ENCODE peak calls at places on chromosome 6, in eight cellular contexts. One of them, this sample, is unnamed.

GRCh38 chr6:1103945-1104623 is 207.8 kb upstream of the FOXQ1 start:
- DNase-seq in esophagus squamous epithelium: no peak
- DNase-seq in endodermal cell: peak
- DNase-seq in right lobe of liver: no peak
- DNase-seq in HL-60: no peak
- DNase-seq in brain microvascular endothelial cell: no peak
- DNase-seq in left ventricle myocardium inferior: no peak
- DNase-seq in GM13976: no peak
- DNase-seq in this sample: no peak

GRCh38 chr6:33960345-33961313 is 156.8 kb upstream of the MLN start:
- DNase-seq in HL-60: no peak
- DNase-seq in brain microvascular endothelial cell: no peak
- DNase-seq in endodermal cell: peak
- DNase-seq in left ventricle myocardium inferior: no peak
- DNase-seq in GM13976: no peak
- DNase-seq in right lobe of liver: no peak
- DNase-seq in esophagus squamous epithelium: no peak
- DNase-seq in this sample: no peak

GRCh38 chr6:13794184-13794583 is 20.2 kb downstream of the MCUR1 start:
- DNase-seq in right lobe of liver: no peak
- DNase-seq in GM13976: no peak
- DNase-seq in left ventricle myocardium inferior: no peak
- DNase-seq in HL-60: no peak
- DNase-seq in endodermal cell: no peak
- DNase-seq in brain microvascular endothelial cell: peak
- DNase-seq in esophagus squamous epithelium: no peak
- DNase-seq in this sample: no peak

GRCh38 chr6:3270258-3270657 is 11.5 kb downstream of the PSMG4 start:
- DNase-seq in HL-60: no peak
- DNase-seq in brain microvascular endothelial cell: no peak
- DNase-seq in right lobe of liver: no peak
- DNase-seq in esophagus squamous epithelium: no peak
- DNase-seq in left ventricle myocardium inferior: no peak
- DNase-seq in GM13976: no peak
- DNase-seq in endodermal cell: no peak
- DNase-seq in this sample: no peak

GRCh38 chr6:169997930-169998218 is 246.5 kb downstream of the ERMARD start:
- DNase-seq in GM13976: no peak
- DNase-seq in brain microvascular endothelial cell: no peak
- DNase-seq in esophagus squamous epithelium: no peak
- DNase-seq in endodermal cell: no peak
- DNase-seq in left ventricle myocardium inferior: no peak
- DNase-seq in HL-60: peak
- DNase-seq in right lobe of liver: no peak
- DNase-seq in this sample: no peak

GRCh38 chr6:4510317-4510716 is 265.9 kb upstream of the CDYL start:
- DNase-seq in left ventricle myocardium inferior: no peak
- DNase-seq in HL-60: no peak
- DNase-seq in GM13976: no peak
- DNase-seq in brain microvascular endothelial cell: no peak
- DNase-seq in esophagus squamous epithelium: no peak
- DNase-seq in endodermal cell: no peak
- DNase-seq in right lobe of liver: no peak
- DNase-seq in this sample: no peak

GRCh38 chr6:157831424-157832249 is 8.6 kb downstream of the SNX9 start:
- DNase-seq in right lobe of liver: no peak
- DNase-seq in endodermal cell: peak
- DNase-seq in left ventricle myocardium inferior: no peak
- DNase-seq in esophagus squamous epithelium: no peak
- DNase-seq in HL-60: no peak
- DNase-seq in GM13976: no peak
- DNase-seq in brain microvascular endothelial cell: no peak
- DNase-seq in this sample: no peak

GRCh38 chr6:3419624-3420272 is 37.1 kb downstream of the SLC22A23 start:
- DNase-seq in GM13976: no peak
- DNase-seq in endodermal cell: no peak
- DNase-seq in right lobe of liver: no peak
- DNase-seq in esophagus squamous epithelium: no peak
- DNase-seq in brain microvascular endothelial cell: peak
- DNase-seq in HL-60: no peak
- DNase-seq in left ventricle myocardium inferior: no peak
- DNase-seq in this sample: peak

GRCh38 chr6:148598690-148599089 is 148.1 kb upstream of the UST start:
- DNase-seq in brain microvascular endothelial cell: no peak
- DNase-seq in GM13976: no peak
- DNase-seq in esophagus squamous epithelium: no peak
- DNase-seq in right lobe of liver: no peak
- DNase-seq in left ventricle myocardium inferior: no peak
- DNase-seq in HL-60: no peak
- DNase-seq in endodermal cell: no peak
- DNase-seq in this sample: no peak

GRCh38 chr6:159761873-159762680 is at the start of gene ACAT2:
- DNase-seq in left ventricle myocardium inferior: peak
- DNase-seq in HL-60: peak
- DNase-seq in GM13976: peak
- DNase-seq in brain microvascular endothelial cell: peak
- DNase-seq in right lobe of liver: peak
- DNase-seq in esophagus squamous epithelium: peak
- DNase-seq in endodermal cell: peak
- DNase-seq in this sample: peak

GRCh38 chr6:71157350-71157749 is 131.3 kb upstream of the OGFRL1 start:
- DNase-seq in esophagus squamous epithelium: no peak
- DNase-seq in endodermal cell: no peak
- DNase-seq in HL-60: no peak
- DNase-seq in left ventricle myocardium inferior: no peak
- DNase-seq in right lobe of liver: no peak
- DNase-seq in GM13976: no peak
- DNase-seq in brain microvascular endothelial cell: no peak
- DNase-seq in this sample: no peak

GRCh38 chr6:130240232-130240631 is 17.5 kb upstream of the SAMD3 start:
- DNase-seq in left ventricle myocardium inferior: no peak
- DNase-seq in endodermal cell: no peak
- DNase-seq in right lobe of liver: no peak
- DNase-seq in HL-60: no peak
- DNase-seq in brain microvascular endothelial cell: peak
- DNase-seq in esophagus squamous epithelium: no peak
- DNase-seq in GM13976: no peak
- DNase-seq in this sample: peak

GRCh38 chr6:119076966-119077642 is 1.4 kb downstream of the FAM184A start:
- DNase-seq in left ventricle myocardium inferior: no peak
- DNase-seq in HL-60: no peak
- DNase-seq in right lobe of liver: no peak
- DNase-seq in brain microvascular endothelial cell: no peak
- DNase-seq in endodermal cell: no peak
- DNase-seq in esophagus squamous epithelium: no peak
- DNase-seq in GM13976: no peak
- DNase-seq in this sample: no peak

GRCh38 chr6:119079288-119079809 is 885 bp upstream of the FAM184A start:
- DNase-seq in brain microvascular endothelial cell: peak
- DNase-seq in esophagus squamous epithelium: no peak
- DNase-seq in right lobe of liver: no peak
- DNase-seq in endodermal cell: no peak
- DNase-seq in left ventricle myocardium inferior: no peak
- DNase-seq in GM13976: no peak
- DNase-seq in HL-60: no peak
- DNase-seq in this sample: no peak

GRCh38 chr6:119076173-119076965 is 2.1 kb downstream of the FAM184A start:
- DNase-seq in HL-60: no peak
- DNase-seq in right lobe of liver: no peak
- DNase-seq in endodermal cell: no peak
- DNase-seq in left ventricle myocardium inferior: no peak
- DNase-seq in esophagus squamous epithelium: no peak
- DNase-seq in GM13976: no peak
- DNase-seq in brain microvascular endothelial cell: no peak
- DNase-seq in this sample: no peak

GRCh38 chr6:119077643-119078448 is 618 bp downstream of the FAM184A start:
- DNase-seq in brain microvascular endothelial cell: no peak
- DNase-seq in esophagus squamous epithelium: no peak
- DNase-seq in right lobe of liver: peak
- DNase-seq in left ventricle myocardium inferior: no peak
- DNase-seq in GM13976: peak
- DNase-seq in HL-60: no peak
- DNase-seq in endodermal cell: peak
- DNase-seq in this sample: peak

GRCh38 chr6:119078449-119079287 is at the start of gene FAM184A:
- DNase-seq in left ventricle myocardium inferior: peak
- DNase-seq in endodermal cell: peak
- DNase-seq in HL-60: no peak
- DNase-seq in GM13976: peak
- DNase-seq in right lobe of liver: peak
- DNase-seq in esophagus squamous epithelium: no peak
- DNase-seq in brain microvascular endothelial cell: peak
- DNase-seq in this sample: peak
- TF ChIP-seq CTCF in left ventricle myocardium inferior: peak
- TF ChIP-seq CTCF in endodermal cell: peak
- TF ChIP-seq CTCF in HL-60: peak
- TF ChIP-seq CTCF in GM13976: peak
- TF ChIP-seq CTCF in right lobe of liver: peak
- TF ChIP-seq CTCF in esophagus squamous epithelium: peak
- TF ChIP-seq CTCF in brain microvascular endothelial cell: peak
- TF ChIP-seq CTCF in this sample: peak

GRCh38 chr6:117280922-117281321 is 15.6 kb downstream of the VGLL2 start:
- DNase-seq in left ventricle myocardium inferior: no peak
- DNase-seq in GM13976: no peak
- DNase-seq in esophagus squamous epithelium: no peak
- DNase-seq in endodermal cell: peak
- DNase-seq in HL-60: no peak
- DNase-seq in brain microvascular endothelial cell: no peak
- DNase-seq in right lobe of liver: no peak
- DNase-seq in this sample: no peak
- TF ChIP-seq CTCF in left ventricle myocardium inferior: peak
- TF ChIP-seq CTCF in GM13976: no peak
- TF ChIP-seq CTCF in esophagus squamous epithelium: no peak
- TF ChIP-seq CTCF in endodermal cell: peak
- TF ChIP-seq CTCF in HL-60: no peak
- TF ChIP-seq CTCF in brain microvascular endothelial cell: peak
- TF ChIP-seq CTCF in right lobe of liver: no peak
- TF ChIP-seq CTCF in this sample: no peak

DNA sequence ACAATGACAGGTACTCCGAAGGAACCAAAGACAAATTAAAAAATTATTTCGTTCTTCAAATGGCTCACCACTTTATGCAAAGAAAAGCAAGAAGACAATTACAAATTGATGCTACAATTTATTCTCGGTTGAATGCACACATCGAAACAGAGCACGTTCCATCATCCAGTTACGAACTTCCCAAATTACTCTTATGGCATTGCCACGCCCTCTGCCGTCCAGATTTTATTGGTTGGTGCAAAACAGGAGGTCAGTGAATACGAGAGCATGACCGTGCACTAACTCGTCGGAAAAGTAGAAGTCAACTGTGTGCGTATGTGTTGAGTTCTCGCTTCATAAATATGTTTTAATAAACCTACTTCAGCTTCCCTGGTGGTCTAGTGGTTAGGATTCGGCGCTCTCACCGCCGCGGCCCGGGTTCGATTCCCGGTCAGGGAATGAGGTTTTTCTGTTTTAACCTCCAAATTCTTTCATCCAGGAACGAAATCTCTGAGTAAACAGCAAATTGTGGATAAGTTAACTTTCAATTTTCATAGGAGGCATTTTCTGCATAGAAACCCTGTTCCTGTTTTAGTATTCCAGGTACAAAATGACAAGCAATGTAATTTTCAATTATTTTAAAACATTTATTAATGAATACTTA is 23.2 kb downstream of the ZNF311 start:
- DNase-seq in right lobe of liver: peak
- DNase-seq in HL-60: peak
- DNase-seq in endodermal cell: peak
- DNase-seq in esophagus squamous epithelium: no peak
- DNase-seq in GM13976: peak
- DNase-seq in left ventricle myocardium inferior: peak
- DNase-seq in brain microvascular endothelial cell: peak
- DNase-seq in this sample: peak
- TF ChIP-seq CTCF in right lobe of liver: peak
- TF ChIP-seq CTCF in HL-60: no peak
- TF ChIP-seq CTCF in endodermal cell: no peak
- TF ChIP-seq CTCF in esophagus squamous epithelium: peak
- TF ChIP-seq CTCF in GM13976: no peak
- TF ChIP-seq CTCF in left ventricle myocardium inferior: no peak
- TF ChIP-seq CTCF in brain microvascular endothelial cell: no peak
- TF ChIP-seq CTCF in this sample: peak

DNA sequence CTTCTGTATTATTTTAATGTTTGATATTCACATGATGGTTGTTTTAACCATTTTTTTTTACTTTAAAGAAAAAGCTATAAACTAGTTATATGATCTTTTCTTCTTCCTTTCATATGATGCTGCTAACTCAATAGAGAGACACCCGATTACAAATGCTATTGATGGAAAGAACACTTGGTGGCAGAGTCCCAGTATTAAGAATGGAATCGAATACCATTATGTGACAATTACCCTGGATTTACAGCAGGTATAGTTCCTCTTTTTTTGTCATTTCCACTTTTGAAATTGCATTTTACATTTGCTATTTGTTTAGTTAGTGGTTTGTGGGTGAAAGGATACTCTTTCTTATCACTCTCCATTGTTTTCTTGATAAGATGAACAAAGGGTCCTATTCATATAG is 176.7 kb downstream of the LAMA2 start:
- DNase-seq in endodermal cell: no peak
- DNase-seq in HL-60: no peak
- DNase-seq in right lobe of liver: no peak
- DNase-seq in left ventricle myocardium inferior: no peak
- DNase-seq in brain microvascular endothelial cell: no peak
- DNase-seq in GM13976: no peak
- DNase-seq in esophagus squamous epithelium: no peak
- DNase-seq in this sample: no peak
- TF ChIP-seq CTCF in endodermal cell: peak
- TF ChIP-seq CTCF in HL-60: no peak
- TF ChIP-seq CTCF in right lobe of liver: no peak
- TF ChIP-seq CTCF in left ventricle myocardium inferior: no peak
- TF ChIP-seq CTCF in brain microvascular endothelial cell: no peak
- TF ChIP-seq CTCF in GM13976: no peak
- TF ChIP-seq CTCF in esophagus squamous epithelium: no peak
- TF ChIP-seq CTCF in this sample: no peak